ENCODE peak calls at places on chromosomes 13 and 19, in five cellular contexts. O is stimulated activated CD8-positive, alpha-beta memory T cell treated with anti-CD3 and anti-CD28 coated beads, Interleukin-12 subunit alpha, Interleukin-12 subunit beta, amount 100 ng/mL, for 4 hours; Z is spleen; F is NCI-H1694 treated with DMSO at 0.1 percent for 48 hours; Q is NCI-H1048. R is an unnamed sample.

GRCh38 chr19:48152552-48152951 is 17.6 kb downstream of the LIG1 start:
- DNase-seq in O (peak), Z (peak), F (peak), Q (no peak), R (peak)

GRCh38 chr13:63124863-63125262 is 1709.2 kb upstream of the PCDH20 start:
- DNase-seq in O (no peak), Z (no peak), F (no peak), Q (no peak), R (no peak)

GRCh38 chr13:107866666-107867623 is 348.4 kb downstream of the LIG4 start:
- DNase-seq in O (no peak), Z (no peak), F (peak), Q (no peak), R (peak)

GRCh38 chr19:3504723-3505122 is 1.4 kb upstream of the FZR1 start:
- DNase-seq in O (no peak), Z (no peak), F (no peak), Q (no peak), R (no peak)

GRCh38 chr13:75685239-75685697 is 49.1 kb downstream of the LMO7 start:
- DNase-seq in O (no peak), Z (no peak), F (no peak), Q (no peak), R (peak)

GRCh38 chr13:63625869-63626268 is 2210.2 kb upstream of the PCDH20 start:
- DNase-seq in O (no peak), Z (no peak), F (no peak), Q (no peak), R (no peak)

GRCh38 chr13:30895773-30896172 is 10.3 kb upstream of the MEDAG start:
- DNase-seq in O (no peak), Z (no peak), F (no peak), Q (no peak), R (no peak)

GRCh38 chr19:10095622-10095947 is 6.9 kb downstream of the ANGPTL6 start:
- DNase-seq in O (no peak), Z (no peak), F (no peak), Q (no peak), R (no peak)

GRCh38 chr13:98653471-98653985 is 76.6 kb upstream of the STK24 start:
- DNase-seq in O (peak), Z (peak), F (peak), Q (peak), R (peak)

GRCh38 chr13:37667631-37668161 is 69.1 kb upstream of the POSTN start:
- DNase-seq in O (no peak), Z (no peak), F (no peak), Q (no peak), R (no peak)

GRCh38 chr19:56751078-56751489 is 79.5 kb upstream of the ZNF835 start:
- DNase-seq in O (no peak), Z (no peak), F (no peak), Q (no peak), R (no peak)

GRCh38 chr13:113062691-113063090 is 42.9 kb upstream of the F7 start:
- DNase-seq in O (no peak), Z (no peak), F (no peak), Q (no peak), R (no peak)

GRCh38 chr19:1618157-1619093 is 13.2 kb upstream of the UQCR11 start:
- DNase-seq in O (no peak), Z (no peak), F (peak), Q (no peak), R (no peak)

GRCh38 chr19:40590464-40591265 is 10.5 kb upstream of the LTBP4 start:
- DNase-seq in O (no peak), Z (no peak), F (no peak), Q (no peak), R (no peak)

GRCh38 chr19:8306235-8307054 is 1.7 kb downstream of the CD320 start:
- DNase-seq in O (no peak), Z (peak), F (no peak), Q (no peak), R (no peak)

GRCh38 chr13:33119886-33120543 is 103.8 kb downstream of the KL start:
- DNase-seq in O (no peak), Z (no peak), F (no peak), Q (peak), R (no peak)

GRCh38 chr19:31127132-31127967 is 221.9 kb downstream of the TSHZ3 start:
- DNase-seq in O (no peak), Z (no peak), F (no peak), Q (no peak), R (no peak)

GRCh38 chr19:8476524-8476923 is 25.9 kb downstream of the PRAM1 start:
- DNase-seq in O (no peak), Z (no peak), F (no peak), Q (no peak), R (no peak)

GRCh38 chr19:53102701-53103140 is 501 bp downstream of the ZNF160 start:
- DNase-seq in O (no peak), Z (peak), F (no peak), Q (no peak), R (no peak)

GRCh38 chr13:99386911-99387788 is 80.0 kb upstream of the GPR183 start:
- DNase-seq in O (peak), Z (peak), F (peak), Q (no peak), R (no peak)

GRCh38 chr13:113029061-113029445 is 60.0 kb downstream of the MCF2L start:
- DNase-seq in O (no peak), Z (no peak), F (no peak), Q (no peak), R (no peak)

GRCh38 chr19:6767081-6767356 is 216 bp downstream of the SH2D3A start:
- DNase-seq in O (no peak), Z (no peak), F (no peak), Q (peak), R (peak)

GRCh38 chr19:3289971-3290569 is 65.6 kb downstream of the CELF5 start:
- DNase-seq in O (no peak), Z (no peak), F (no peak), Q (no peak), R (no peak)

GRCh38 chr19:50465986-50466771 is 10.1 kb upstream of the EMC10 start:
- DNase-seq in O (no peak), Z (no peak), F (no peak), Q (no peak), R (no peak)

GRCh38 chr13:27374126-27374613 is 50.2 kb upstream of the GTF3A start:
- DNase-seq in O (no peak), Z (no peak), F (no peak), Q (no peak), R (no peak)

GRCh38 chr13:43785166-43785680 is 1.5 kb downstream of the ENOX1 start:
- DNase-seq in O (no peak), Z (no peak), F (no peak), Q (no peak), R (peak)

GRCh38 chr13:113157206-113157928 is 1.1 kb upstream of the PROZ start:
- DNase-seq in O (no peak), Z (no peak), F (no peak), Q (no peak), R (no peak)

GRCh38 chr13:110163020-110163658 is 143.8 kb downstream of the COL4A1 start:
- DNase-seq in O (no peak), Z (no peak), F (no peak), Q (no peak), R (no peak)

GRCh38 chr19:12580180-12580694 is 29.0 kb upstream of the ZNF564 start:
- DNase-seq in O (no peak), Z (no peak), F (no peak), Q (no peak), R (no peak)

GRCh38 chr19:47741544-47742125 is 3.7 kb upstream of the NOP53 start:
- DNase-seq in O (no peak), Z (no peak), F (no peak), Q (no peak), R (no peak)

GRCh38 chr13:41859555-41859954 is 101.4 kb downstream of the VWA8 start:
- DNase-seq in O (no peak), Z (no peak), F (no peak), Q (no peak), R (no peak)

GRCh38 chr19:33032218-33032781 is 32.4 kb downstream of the RHPN2 start:
- DNase-seq in O (no peak), Z (no peak), F (no peak), Q (no peak), R (peak)

GRCh38 chr19:48683349-48683748 is 10.5 kb upstream of the NTN5 start:
- DNase-seq in O (no peak), Z (no peak), F (no peak), Q (no peak), R (no peak)

GRCh38 chr19:9052894-9053293 is 34.0 kb upstream of the OR1M1 start:
- DNase-seq in O (no peak), Z (no peak), F (no peak), Q (no peak), R (no peak)

GRCh38 chr13:32150794-32151193 is 119.2 kb downstream of the FRY start:
- DNase-seq in O (no peak), Z (no peak), F (no peak), Q (no peak), R (no peak)

GRCh38 chr13:34620073-34620858 is 321.8 kb upstream of the NBEA start:
- DNase-seq in O (no peak), Z (no peak), F (no peak), Q (no peak), R (no peak)

GRCh38 chr19:16383584-16384161 is 59.0 kb downstream of the KLF2 start:
- DNase-seq in O (no peak), Z (peak), F (no peak), Q (no peak), R (no peak)

R was measured in NCI-H345.